ENCODE peak calls at places on chromosomes 11 and 22, in five cellular contexts. G, J, R, N and S are unnamed samples.

GRCh38 chr11:132941024-132941646 is 591.2 kb downstream of the OPCML start:
- DNase-seq in G (peak), J (no peak), R (peak), N (no peak), S (no peak)

GRCh38 chr22:35330258-35330861 is 30.7 kb downstream of the TOM1 start:
- DNase-seq in G (no peak), J (peak), R (peak), N (peak), S (no peak)

GRCh38 chr11:92838655-92839334 is 130.7 kb upstream of the MTNR1B start:
- DNase-seq in G (no peak), J (no peak), R (peak), N (no peak), S (no peak)

GRCh38 chr11:119520400-119520799 is 97.4 kb upstream of the THY1 start:
- DNase-seq in G (no peak), J (no peak), R (no peak), N (no peak), S (no peak)

GRCh38 chr11:638616-639323 is 1.7 kb downstream of the DRD4 start:
- DNase-seq in G (no peak), J (no peak), R (no peak), N (no peak), S (no peak)

GRCh38 chr11:29312817-29313216 is 704.0 kb downstream of the KCNA4 start:
- DNase-seq in G (no peak), J (no peak), R (peak), N (no peak), S (no peak)

GRCh38 chr11:27722945-27723344 is 22.7 kb upstream of the BDNF start:
- DNase-seq in G (no peak), J (no peak), R (no peak), N (no peak), S (peak)

GRCh38 chr11:1938343-1939005 is 8.7 kb upstream of the MRPL23 start:
- DNase-seq in G (no peak), J (no peak), R (no peak), N (peak), S (peak)

GRCh38 chr22:23922921-23923320 is 28.7 kb downstream of the MIF start:
- DNase-seq in G (no peak), J (no peak), R (no peak), N (no peak), S (no peak)

GRCh38 chr11:77244277-77245014 is 57.0 kb downstream of the GDPD4 start:
- DNase-seq in G (no peak), J (no peak), R (peak), N (no peak), S (no peak)

GRCh38 chr11:123822591-123822990 is 16.4 kb upstream of the OR6M1 start:
- DNase-seq in G (no peak), J (no peak), R (no peak), N (no peak), S (no peak)

GRCh38 chr11:14537134-14537599 is 17.0 kb upstream of the PSMA1 start:
- DNase-seq in G (no peak), J (no peak), R (peak), N (peak), S (no peak)

GRCh38 chr22:47065756-47066615 is 303.5 kb downstream of the TBC1D22A start:
- DNase-seq in G (no peak), J (no peak), R (peak), N (no peak), S (no peak)

GRCh38 chr22:20591660-20592310 is 84.4 kb downstream of the MED15 start:
- DNase-seq in G (peak), J (no peak), R (no peak), N (no peak), S (no peak)

GRCh38 chr11:44260081-44260480 is 49.9 kb downstream of the ALX4 start:
- DNase-seq in G (no peak), J (no peak), R (no peak), N (no peak), S (no peak)

GRCh38 chr11:12915093-12915492 is 94.0 kb upstream of the RASSF10 start:
- DNase-seq in G (no peak), J (no peak), R (no peak), N (no peak), S (no peak)

GRCh38 chr11:130315354-130315970 is 745 bp upstream of the ZBTB44 start:
- DNase-seq in G (peak), J (peak), R (no peak), N (no peak), S (peak)

GRCh38 chr11:80727315-80727714 is 1286.5 kb upstream of the TENM4 start:
- DNase-seq in G (no peak), J (no peak), R (peak), N (no peak), S (peak)

GRCh38 chr11:1229471-1230120 is 6.7 kb downstream of the MUC5B start:
- DNase-seq in G (no peak), J (no peak), R (no peak), N (peak), S (peak)

GRCh38 chr11:118908931-118909618 is 16.7 kb downstream of the BCL9L start:
- DNase-seq in G (peak), J (no peak), R (peak), N (peak), S (peak)

GRCh38 chr22:47047321-47048122 is 285.1 kb downstream of the TBC1D22A start:
- DNase-seq in G (no peak), J (no peak), R (no peak), N (no peak), S (peak)

GRCh38 chr22:37909756-37910155 is 3.7 kb downstream of the MICALL1 start:
- DNase-seq in G (no peak), J (no peak), R (no peak), N (no peak), S (no peak)

GRCh38 chr11:30917859-30918478 is 331.8 kb upstream of the MPPED2 start:
- DNase-seq in G (peak), J (no peak), R (peak), N (peak), S (no peak)

GRCh38 chr11:114215428-114215827 is 80.8 kb upstream of the NNMT start:
- DNase-seq in G (no peak), J (no peak), R (no peak), N (no peak), S (no peak)

GRCh38 chr22:42437488-42438292 is 5.5 kb upstream of the NFAM1 start:
- DNase-seq in G (peak), J (peak), R (peak), N (peak), S (peak)

GRCh38 chr11:118497831-118498230 is 29.4 kb upstream of the TTC36 start:
- DNase-seq in G (no peak), J (no peak), R (peak), N (no peak), S (no peak)

GRCh38 chr22:43498856-43499253 is 87.0 kb downstream of the MPPED1 start:
- DNase-seq in G (no peak), J (no peak), R (no peak), N (no peak), S (no peak)

GRCh38 chr11:69384548-69385465 is 90.9 kb downstream of the MYEOV start:
- DNase-seq in G (no peak), J (no peak), R (no peak), N (no peak), S (no peak)

GRCh38 chr11:79081441-79082124 is 359.2 kb downstream of the TENM4 start:
- DNase-seq in G (no peak), J (no peak), R (peak), N (no peak), S (no peak)

GRCh38 chr22:50012201-50013181 is at the start of gene IL17REL:
- DNase-seq in G (no peak), J (no peak), R (no peak), N (peak), S (no peak)

GRCh38 chr22:46626911-46627805 is 7.0 kb downstream of the GRAMD4 start:
- DNase-seq in G (no peak), J (no peak), R (no peak), N (no peak), S (peak)

GRCh38 chr11:102226702-102227101 is 90.6 kb upstream of the BIRC3 start:
- DNase-seq in G (no peak), J (no peak), R (peak), N (no peak), S (no peak)

GRCh38 chr11:128496684-128497056 is 90.7 kb downstream of the ETS1 start:
- DNase-seq in G (no peak), J (no peak), R (no peak), N (no peak), S (no peak)

GRCh38 chr11:111604392-111605009 is 2.3 kb downstream of the SIK2 start:
- DNase-seq in G (peak), J (no peak), R (peak), N (no peak), S (no peak)

GRCh38 chr11:65589444-65590239 is 6.0 kb downstream of the KCNK7 start:
- DNase-seq in G (no peak), J (no peak), R (no peak), N (no peak), S (no peak)

GRCh38 chr11:61281581-61282250 is 13.4 kb downstream of the VWCE start:
- DNase-seq in G (no peak), J (no peak), R (no peak), N (peak), S (peak)

GRCh38 chr11:10809373-10810199 is 860 bp upstream of the EIF4G2 start:
- DNase-seq in G (no peak), J (peak), R (peak), N (no peak), S (peak)

GRCh38 chr11:65056999-65057398 is 1.4 kb downstream of the NAALADL1 start:
- DNase-seq in G (no peak), J (no peak), R (no peak), N (no peak), S (no peak)

GRCh38 chr11:121961228-121961860 is 154.7 kb downstream of the BLID start:
- DNase-seq in G (no peak), J (no peak), R (no peak), N (no peak), S (no peak)